ENCODE peak calls at places on chromosome X, in seven cellular contexts. S is omental fat pad, A is psoas muscle, G is OCI-LY7, M is GM23338, B is A549, N is transverse colon. E is an unnamed sample.

GRCh38 chrX:148573119-148573518 is 72.7 kb downstream of the AFF2 start:
- DNase-seq in A (no peak), M (peak; percentile 55), G (peak; percentile 41), N (no peak), B (no peak), S (no peak), E (no peak)

GRCh38 chrX:149032449-149032848 is 472.7 kb downstream of the IDS start:
- DNase-seq in A (no peak), N (no peak), M (no peak), S (no peak), G (no peak), B (no peak), E (no peak)

GRCh38 chrX:3811331-3812311 is 98.2 kb upstream of the PRKX start:
- DNase-seq in M (peak; percentile 36), N (peak; percentile 28), B (peak; percentile 40), G (peak; percentile 58), S (no peak), A (no peak), E (no peak)

GRCh38 chrX:43860646-43861370 is 21.4 kb downstream of the MAOB start:
- DNase-seq in A (no peak), B (peak; percentile 12), G (no peak), S (no peak), N (no peak), M (no peak), E (no peak)

GRCh38 chrX:1385251-1385794 is 6.6 kb downstream of the SLC25A6 start:
- DNase-seq in B (no peak), G (no peak), M (no peak), N (no peak), A (peak; percentile 49), S (no peak), E (no peak)

GRCh38 chrX:12741416-12741815 is 49.8 kb upstream of the PRPS2 start:
- DNase-seq in N (no peak), B (no peak), A (no peak), M (no peak), S (no peak), G (no peak), E (no peak)

GRCh38 chrX:151393514-151393913 is 3.5 kb upstream of the VMA21 start:
- DNase-seq in G (peak; percentile 39), M (peak; percentile 74), A (no peak), N (no peak), S (no peak), B (no peak), E (no peak)

GRCh38 chrX:97787849-97788248 is 904.1 kb downstream of the RPA4 start:
- DNase-seq in B (no peak), G (no peak), M (no peak), A (no peak), N (no peak), S (no peak), E (no peak)

GRCh38 chrX:150692837-150693781 is at the start of gene MTMR1:
- DNase-seq in S (no peak), N (peak; percentile 42), B (peak; percentile 33), A (peak; percentile 60), M (peak; percentile 29), G (peak; percentile 73), E (peak; percentile 51)

GRCh38 chrX:105117621-105118020 is 102.9 kb downstream of the TEX13A start:
- DNase-seq in A (no peak), S (no peak), N (no peak), M (no peak), B (no peak), G (no peak), E (no peak)

GRCh38 chrX:45824471-45824870 is 623.8 kb upstream of the DIPK2B start:
- DNase-seq in M (peak; percentile 27), A (no peak), G (no peak), B (peak; percentile 73), N (no peak), S (no peak), E (no peak)

GRCh38 chrX:107014927-107015326 is 14.9 kb upstream of the MORC4 start:
- DNase-seq in G (no peak), M (no peak), B (no peak), A (no peak), N (no peak), S (no peak), E (no peak)

GRCh38 chrX:9420513-9420912 is 44.3 kb upstream of the TBL1X start:
- DNase-seq in G (no peak), A (no peak), B (no peak), S (no peak), N (no peak), M (peak; percentile 12), E (no peak)

GRCh38 chrX:19064175-19064574 is 58.1 kb downstream of the ADGRG2 start:
- DNase-seq in B (peak; percentile 8), N (no peak), M (no peak), G (no peak), S (no peak), A (no peak), E (no peak)

GRCh38 chrX:18649498-18649951 is 22.4 kb downstream of the RS1 start:
- DNase-seq in S (no peak), N (no peak), M (peak; percentile 46), A (no peak), G (no peak), B (no peak), E (peak; percentile 40)

GRCh38 chrX:68719904-68720614 is 72.6 kb downstream of the STARD8 start:
- DNase-seq in G (no peak), A (peak; percentile 32), S (no peak), B (no peak), N (no peak), M (peak; percentile 32), E (no peak)
- TF ChIP-seq CTCF in G (no peak), A (no peak), S (no peak), B (no peak), N (no peak), M (peak; percentile 29), E (no peak)

DNA sequence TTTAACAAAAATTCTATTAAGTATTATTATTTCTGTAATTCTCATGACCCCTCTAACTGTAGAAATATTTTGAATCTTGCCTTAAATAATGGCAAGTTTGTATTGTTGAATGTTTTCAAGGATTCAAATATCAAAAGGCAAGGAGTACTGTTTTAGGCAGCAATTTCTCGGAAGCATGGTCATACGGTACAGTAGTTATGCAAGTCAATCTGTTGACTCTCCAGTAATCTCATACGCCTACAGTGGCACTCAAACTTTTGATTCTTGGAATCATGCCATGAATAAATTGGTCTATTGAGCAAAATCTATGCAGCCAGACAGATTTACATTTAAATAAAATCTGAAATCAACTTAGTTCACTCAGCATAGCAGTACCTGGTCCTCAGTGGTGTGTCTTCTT is 139.6 kb upstream of the FAM47C start:
- DNase-seq in G (no peak), A (no peak), M (no peak), N (no peak), B (no peak), S (no peak), E (no peak)
- TF ChIP-seq CTCF in G (no peak), A (no peak), M (no peak), N (no peak), B (no peak), S (no peak), E (no peak)

DNA sequence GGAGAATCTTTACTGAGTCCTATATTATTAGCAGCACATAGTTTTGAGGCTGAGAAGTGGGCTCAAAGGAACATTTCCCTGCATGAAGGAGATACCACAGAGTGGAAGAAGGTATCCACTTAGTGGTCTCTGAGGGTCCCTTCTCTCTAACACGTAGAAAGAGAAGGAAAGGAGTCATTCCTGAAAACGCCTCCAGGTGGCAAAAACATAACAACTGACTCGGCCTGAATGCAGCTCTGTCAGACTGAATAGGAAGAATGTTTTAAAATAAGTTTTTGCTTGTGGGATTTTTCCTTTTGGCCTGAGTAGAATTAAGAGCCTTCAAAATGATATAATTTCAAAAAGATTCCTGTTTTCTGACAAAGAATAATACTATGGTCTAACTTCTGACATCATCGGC is 23.3 kb downstream of the RPGR start:
- DNase-seq in N (no peak), B (no peak), S (no peak), A (no peak), G (peak; percentile 11), M (peak; percentile 55), E (no peak)
- TF ChIP-seq CTCF in N (no peak), B (no peak), S (no peak), A (no peak), G (peak; percentile 53), M (peak; percentile 37), E (peak; percentile 40)

GRCh38 chrX:15815779-15816452 is 25.6 kb downstream of the ZRSR2 start:
- DNase-seq in G (peak; percentile 31), N (peak; percentile 12), S (no peak), B (peak; percentile 19), M (peak; percentile 63), A (no peak), E (peak; percentile 17)

GRCh38 chrX:15816453-15816838 is 26.2 kb downstream of the ZRSR2 start:
- DNase-seq in A (no peak), S (no peak), N (no peak), M (peak; percentile 51), B (no peak), G (no peak), E (no peak)

GRCh38 chrX:15808254-15808653 is 18.0 kb downstream of the ZRSR2 start:
- DNase-seq in M (no peak), G (no peak), A (no peak), S (no peak), B (no peak), N (no peak), E (no peak)

GRCh38 chrX:15814811-15815210 is 24.5 kb downstream of the ZRSR2 start:
- DNase-seq in A (no peak), S (no peak), B (no peak), G (no peak), M (no peak), N (no peak), E (no peak)

DNA sequence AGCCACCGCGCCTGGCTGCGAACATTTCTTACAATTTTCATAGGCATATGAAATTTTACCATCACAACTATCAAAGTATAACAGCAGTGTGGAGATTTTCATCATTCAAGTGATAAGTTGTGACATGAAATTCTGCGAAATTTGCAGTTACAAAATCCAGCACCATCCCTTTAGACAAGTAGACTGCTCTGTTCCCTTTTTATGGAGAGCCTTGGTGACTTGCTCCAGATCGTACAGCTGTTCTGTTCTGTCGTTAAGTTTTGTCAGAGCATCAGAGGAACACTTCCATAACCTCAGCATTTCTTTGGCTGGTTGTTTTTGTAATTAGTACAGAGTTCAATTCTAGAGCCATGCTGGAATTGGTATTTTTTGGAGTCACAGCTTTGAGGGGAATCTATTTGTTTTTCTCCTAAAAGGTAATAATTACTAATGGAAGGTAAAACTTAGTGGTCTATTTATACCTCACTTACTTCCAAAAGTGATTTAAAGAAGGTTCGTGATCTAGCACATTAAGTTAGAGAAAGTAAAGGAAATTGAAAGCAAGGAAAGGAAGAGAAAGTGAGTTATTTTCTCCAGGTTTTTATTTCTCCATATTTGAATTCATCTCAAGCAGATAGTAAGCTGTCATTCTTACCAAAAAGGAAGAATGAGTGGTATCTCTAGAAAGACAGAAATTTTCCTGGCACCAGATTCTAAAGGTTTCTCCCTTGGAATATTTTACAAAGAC is 22.1 kb downstream of the ZRSR2 start:
- DNase-seq in A (no peak), M (no peak), N (no peak), B (no peak), S (no peak), G (no peak), E (no peak)
- TF ChIP-seq CTCF in A (no peak), M (no peak), N (no peak), B (no peak), S (no peak), G (no peak), E (no peak)

GRCh38 chrX:120769576-120770341 is 105.9 kb downstream of the CT47B1 start:
- DNase-seq in N (no peak), A (no peak), B (peak; percentile 3), G (peak; percentile 68), S (no peak), M (peak; percentile 17), E (no peak)
- TF ChIP-seq CTCF in N (no peak), A (peak; percentile 26), B (peak; percentile 56), G (peak; percentile 79), S (no peak), M (peak; percentile 53), E (no peak)

GRCh38 chrX:69493193-69493592 is 10.9 kb upstream of the NALF2 start:
- DNase-seq in B (peak; percentile 35), N (peak; percentile 22), G (peak; percentile 47), A (no peak), S (no peak), M (peak; percentile 82), E (peak; percentile 61)
- TF ChIP-seq CTCF in B (peak; percentile 54), N (peak; percentile 36), G (peak; percentile 69), A (peak; percentile 36), S (no peak), M (peak; percentile 67), E (peak; percentile 21)

E was measured in nephron progenitor cell.